ENCODE peak calls at places on chromosomes 7 and 10, in six cellular contexts. One of them, this sample, is unnamed.

GRCh38 chr7:12267542-12267941 is 56.4 kb downstream of the TMEM106B start:
- DNase-seq in AG04450: no peak
- DNase-seq in breast epithelium: no peak
- DNase-seq in effector memory CD4-positive, alpha-beta T cell: no peak
- DNase-seq in upper lobe of right lung: no peak
- DNase-seq in CD8-positive, alpha-beta T cell: no peak
- DNase-seq in this sample: no peak

GRCh38 chr10:123000155-123000554 is 8.4 kb downstream of the IKZF5 start:
- DNase-seq in AG04450: no peak
- DNase-seq in breast epithelium: no peak
- DNase-seq in effector memory CD4-positive, alpha-beta T cell: no peak
- DNase-seq in upper lobe of right lung: no peak
- DNase-seq in CD8-positive, alpha-beta T cell: no peak
- DNase-seq in this sample: no peak

GRCh38 chr10:130079614-130080460 is 30.8 kb downstream of the C10orf143 start:
- DNase-seq in AG04450: no peak
- DNase-seq in breast epithelium: no peak
- DNase-seq in effector memory CD4-positive, alpha-beta T cell: no peak
- DNase-seq in upper lobe of right lung: no peak
- DNase-seq in CD8-positive, alpha-beta T cell: no peak
- DNase-seq in this sample: no peak

GRCh38 chr7:137694405-137694804 is 152.4 kb downstream of the DGKI start:
- DNase-seq in AG04450: no peak
- DNase-seq in breast epithelium: no peak
- DNase-seq in effector memory CD4-positive, alpha-beta T cell: no peak
- DNase-seq in upper lobe of right lung: no peak
- DNase-seq in CD8-positive, alpha-beta T cell: no peak
- DNase-seq in this sample: no peak

GRCh38 chr7:142481548-142481947 is 223.7 kb upstream of the PRSS58 start:
- DNase-seq in AG04450: no peak
- DNase-seq in breast epithelium: no peak
- DNase-seq in effector memory CD4-positive, alpha-beta T cell: no peak
- DNase-seq in upper lobe of right lung: no peak
- DNase-seq in CD8-positive, alpha-beta T cell: no peak
- DNase-seq in this sample: no peak

GRCh38 chr7:97499204-97499603 is 232.7 kb upstream of the TAC1 start:
- DNase-seq in AG04450: no peak
- DNase-seq in breast epithelium: no peak
- DNase-seq in effector memory CD4-positive, alpha-beta T cell: no peak
- DNase-seq in upper lobe of right lung: no peak
- DNase-seq in CD8-positive, alpha-beta T cell: no peak
- DNase-seq in this sample: no peak

GRCh38 chr7:116709336-116709735 is 37.3 kb downstream of the MET start:
- DNase-seq in AG04450: no peak
- DNase-seq in breast epithelium: no peak
- DNase-seq in effector memory CD4-positive, alpha-beta T cell: no peak
- DNase-seq in upper lobe of right lung: no peak
- DNase-seq in CD8-positive, alpha-beta T cell: no peak
- DNase-seq in this sample: no peak

GRCh38 chr10:21488246-21488953 is 37.1 kb downstream of the SKIDA1 start:
- DNase-seq in AG04450: no peak
- DNase-seq in breast epithelium: no peak
- DNase-seq in effector memory CD4-positive, alpha-beta T cell: no peak
- DNase-seq in upper lobe of right lung: no peak
- DNase-seq in CD8-positive, alpha-beta T cell: no peak
- DNase-seq in this sample: no peak

GRCh38 chr10:49518982-49519578 is 19.8 kb downstream of the ERCC6 start:
- DNase-seq in AG04450: no peak
- DNase-seq in breast epithelium: no peak
- DNase-seq in effector memory CD4-positive, alpha-beta T cell: no peak
- DNase-seq in upper lobe of right lung: no peak
- DNase-seq in CD8-positive, alpha-beta T cell: no peak
- DNase-seq in this sample: no peak

GRCh38 chr10:95864906-95865813 is 42.6 kb upstream of the CC2D2B start:
- DNase-seq in AG04450: peak; percentile 63
- DNase-seq in breast epithelium: no peak
- DNase-seq in effector memory CD4-positive, alpha-beta T cell: peak; percentile 1
- DNase-seq in upper lobe of right lung: no peak
- DNase-seq in CD8-positive, alpha-beta T cell: no peak
- DNase-seq in this sample: peak; percentile 29

GRCh38 chr7:106346678-106347217 is 62.0 kb upstream of the NAMPT start:
- DNase-seq in AG04450: peak; percentile 63
- DNase-seq in breast epithelium: no peak
- DNase-seq in effector memory CD4-positive, alpha-beta T cell: peak; percentile 52
- DNase-seq in upper lobe of right lung: no peak
- DNase-seq in CD8-positive, alpha-beta T cell: peak; percentile 53
- DNase-seq in this sample: peak; percentile 71

GRCh38 chr10:57973451-57973850 is 294.2 kb downstream of the IPMK start:
- DNase-seq in AG04450: no peak
- DNase-seq in breast epithelium: no peak
- DNase-seq in effector memory CD4-positive, alpha-beta T cell: no peak
- DNase-seq in upper lobe of right lung: no peak
- DNase-seq in CD8-positive, alpha-beta T cell: no peak
- DNase-seq in this sample: no peak

GRCh38 chr10:104367856-104368255 is 14.2 kb downstream of the CFAP58 start:
- DNase-seq in AG04450: no peak
- DNase-seq in breast epithelium: no peak
- DNase-seq in effector memory CD4-positive, alpha-beta T cell: no peak
- DNase-seq in upper lobe of right lung: no peak
- DNase-seq in CD8-positive, alpha-beta T cell: no peak
- DNase-seq in this sample: no peak

GRCh38 chr7:11633325-11633724 is 198.7 kb downstream of the THSD7A start:
- DNase-seq in AG04450: no peak
- DNase-seq in breast epithelium: no peak
- DNase-seq in effector memory CD4-positive, alpha-beta T cell: no peak
- DNase-seq in upper lobe of right lung: no peak
- DNase-seq in CD8-positive, alpha-beta T cell: no peak
- DNase-seq in this sample: no peak

GRCh38 chr10:28179490-28180099 is 123.3 kb downstream of the MPP7 start:
- DNase-seq in AG04450: peak; percentile 41
- DNase-seq in breast epithelium: no peak
- DNase-seq in effector memory CD4-positive, alpha-beta T cell: peak; percentile 15
- DNase-seq in upper lobe of right lung: no peak
- DNase-seq in CD8-positive, alpha-beta T cell: no peak
- DNase-seq in this sample: peak; percentile 43

GRCh38 chr10:109996225-109996624 is 11.6 kb upstream of the ADD3 start:
- DNase-seq in AG04450: no peak
- DNase-seq in breast epithelium: no peak
- DNase-seq in effector memory CD4-positive, alpha-beta T cell: no peak
- DNase-seq in upper lobe of right lung: no peak
- DNase-seq in CD8-positive, alpha-beta T cell: no peak
- DNase-seq in this sample: no peak

GRCh38 chr7:152074673-152075072 is 49.2 kb downstream of the GALNT11 start:
- DNase-seq in AG04450: no peak
- DNase-seq in breast epithelium: no peak
- DNase-seq in effector memory CD4-positive, alpha-beta T cell: no peak
- DNase-seq in upper lobe of right lung: no peak
- DNase-seq in CD8-positive, alpha-beta T cell: no peak
- DNase-seq in this sample: no peak

GRCh38 chr10:50992972-50993766 is 81.1 kb upstream of the PRKG1 start:
- DNase-seq in AG04450: peak; percentile 80
- DNase-seq in breast epithelium: no peak
- DNase-seq in effector memory CD4-positive, alpha-beta T cell: no peak
- DNase-seq in upper lobe of right lung: peak; percentile 76
- DNase-seq in CD8-positive, alpha-beta T cell: no peak
- DNase-seq in this sample: no peak

GRCh38 chr10:44334621-44335184 is 50.2 kb downstream of the CXCL12 start:
- DNase-seq in AG04450: peak; percentile 67
- DNase-seq in breast epithelium: no peak
- DNase-seq in effector memory CD4-positive, alpha-beta T cell: no peak
- DNase-seq in upper lobe of right lung: no peak
- DNase-seq in CD8-positive, alpha-beta T cell: peak; percentile 11
- DNase-seq in this sample: no peak

GRCh38 chr10:35079763-35080162 is 10.4 kb downstream of the CUL2 start:
- DNase-seq in AG04450: no peak
- DNase-seq in breast epithelium: no peak
- DNase-seq in effector memory CD4-positive, alpha-beta T cell: no peak
- DNase-seq in upper lobe of right lung: no peak
- DNase-seq in CD8-positive, alpha-beta T cell: no peak
- DNase-seq in this sample: no peak

DNA sequence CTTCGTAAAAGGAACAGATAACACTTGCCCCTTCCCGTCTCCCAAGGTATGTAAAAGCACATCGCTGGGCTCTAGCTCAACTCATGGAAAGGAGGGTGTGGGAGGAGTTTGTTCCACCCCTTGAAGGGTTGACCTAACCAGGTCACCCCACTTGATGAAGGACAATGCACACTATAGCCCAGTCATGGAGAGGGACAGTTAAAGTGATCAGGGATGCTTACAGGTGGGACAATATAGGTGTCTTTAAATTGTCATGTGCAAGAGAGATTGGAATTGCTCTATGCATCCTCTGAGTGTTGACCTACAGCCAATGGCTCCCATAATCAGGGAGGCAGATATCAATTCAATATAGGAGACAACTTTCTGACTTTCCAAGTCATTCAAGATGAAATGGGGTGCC is 448.2 kb downstream of the GRID1 start:
- DNase-seq in AG04450: no peak
- DNase-seq in breast epithelium: no peak
- DNase-seq in effector memory CD4-positive, alpha-beta T cell: no peak
- DNase-seq in upper lobe of right lung: no peak
- DNase-seq in CD8-positive, alpha-beta T cell: no peak
- DNase-seq in this sample: no peak
- H3K9me3 ChIP-seq in AG04450: peaks cover 36% of the 10 kb centered on the region
- H3K9me3 ChIP-seq in breast epithelium: no peaks in the 10 kb centered on the region
- H3K9me3 ChIP-seq in effector memory CD4-positive, alpha-beta T cell: no peaks in the 10 kb centered on the region
- H3K9me3 ChIP-seq in upper lobe of right lung: no peaks in the 10 kb centered on the region
- H3K9me3 ChIP-seq in CD8-positive, alpha-beta T cell: no peaks in the 10 kb centered on the region
- H3K9me3 ChIP-seq in this sample: no peaks in the 10 kb centered on the region

DNA sequence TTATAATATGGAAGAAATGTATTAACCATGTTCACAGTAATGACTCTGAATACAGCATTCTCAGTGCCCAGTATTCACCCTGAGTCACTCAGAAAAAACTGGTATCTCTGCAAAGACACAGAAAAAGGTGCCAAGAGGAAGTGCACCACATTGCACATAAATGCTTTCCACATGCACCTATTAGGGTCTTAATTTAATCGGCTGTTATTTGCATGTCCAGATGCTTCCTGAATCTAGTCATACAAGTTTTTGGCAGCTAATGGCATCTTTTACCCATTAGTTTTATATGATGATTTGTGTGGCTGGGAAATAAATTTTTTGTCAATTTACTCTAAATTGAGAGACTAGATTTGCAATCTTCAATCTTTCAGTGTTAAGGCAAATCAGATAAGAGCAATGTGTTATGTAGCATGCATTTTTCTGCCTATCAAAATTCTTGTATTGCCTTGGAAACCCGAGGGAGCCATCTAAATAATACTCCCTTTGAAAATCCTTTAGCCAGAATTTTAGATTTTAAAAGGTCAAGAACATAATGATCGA is 58.2 kb downstream of the ZNF680 start:
- DNase-seq in AG04450: no peak
- DNase-seq in breast epithelium: no peak
- DNase-seq in effector memory CD4-positive, alpha-beta T cell: no peak
- DNase-seq in upper lobe of right lung: no peak
- DNase-seq in CD8-positive, alpha-beta T cell: no peak
- DNase-seq in this sample: no peak
- H3K9me3 ChIP-seq in AG04450: peaks cover 12% of the 10 kb centered on the region
- H3K9me3 ChIP-seq in breast epithelium: peaks cover 67% of the 10 kb centered on the region
- H3K9me3 ChIP-seq in effector memory CD4-positive, alpha-beta T cell: peaks cover 25% of the 10 kb centered on the region
- H3K9me3 ChIP-seq in upper lobe of right lung: peaks cover 39% of the 10 kb centered on the region
- H3K9me3 ChIP-seq in CD8-positive, alpha-beta T cell: peaks cover 13% of the 10 kb centered on the region
- H3K9me3 ChIP-seq in this sample: peaks cover 14% of the 10 kb centered on the region

DNA sequence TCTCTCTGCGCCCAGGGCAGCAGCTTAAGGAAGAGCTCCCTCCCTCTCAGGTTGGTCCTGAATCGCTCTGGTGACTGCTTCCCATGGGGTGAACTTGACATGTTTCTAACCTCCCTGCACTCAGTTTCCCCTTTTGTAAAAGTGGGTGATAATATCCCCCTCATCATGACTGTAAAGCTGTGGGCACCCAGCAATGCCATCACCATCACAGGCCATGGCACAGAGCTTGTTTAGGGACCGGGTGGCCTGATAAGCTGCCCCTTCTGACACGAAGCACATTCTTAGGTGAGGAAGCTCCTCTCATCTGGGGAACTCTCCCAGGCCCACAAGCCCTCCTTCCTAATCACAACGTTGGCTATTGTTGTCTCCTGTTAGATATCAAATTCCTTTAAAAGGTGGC is 972.8 kb upstream of the ZNF722 start:
- DNase-seq in AG04450: no peak
- DNase-seq in breast epithelium: no peak
- DNase-seq in effector memory CD4-positive, alpha-beta T cell: no peak
- DNase-seq in upper lobe of right lung: no peak
- DNase-seq in CD8-positive, alpha-beta T cell: no peak
- DNase-seq in this sample: no peak
- H3K9me3 ChIP-seq in AG04450: peaks cover 48% of the 10 kb centered on the region
- H3K9me3 ChIP-seq in breast epithelium: peaks cover 75% of the 10 kb centered on the region
- H3K9me3 ChIP-seq in effector memory CD4-positive, alpha-beta T cell: no peaks in the 10 kb centered on the region
- H3K9me3 ChIP-seq in upper lobe of right lung: no peaks in the 10 kb centered on the region
- H3K9me3 ChIP-seq in CD8-positive, alpha-beta T cell: no peaks in the 10 kb centered on the region
- H3K9me3 ChIP-seq in this sample: no peaks in the 10 kb centered on the region

GRCh38 chr7:64996305-64996704 is 5.5 kb upstream of the ZNF117 start:
- DNase-seq in AG04450: no peak
- DNase-seq in breast epithelium: no peak
- DNase-seq in effector memory CD4-positive, alpha-beta T cell: no peak
- DNase-seq in upper lobe of right lung: no peak
- DNase-seq in CD8-positive, alpha-beta T cell: no peak
- DNase-seq in this sample: no peak

GRCh38 chr7:64990936-64991335 is at the start of gene ZNF117:
- DNase-seq in AG04450: no peak
- DNase-seq in breast epithelium: no peak
- DNase-seq in effector memory CD4-positive, alpha-beta T cell: no peak
- DNase-seq in upper lobe of right lung: no peak
- DNase-seq in CD8-positive, alpha-beta T cell: no peak
- DNase-seq in this sample: no peak

GRCh38 chr7:64990216-64990615 is 620 bp downstream of the ZNF117 start:
- DNase-seq in AG04450: no peak
- DNase-seq in breast epithelium: no peak
- DNase-seq in effector memory CD4-positive, alpha-beta T cell: no peak
- DNase-seq in upper lobe of right lung: no peak
- DNase-seq in CD8-positive, alpha-beta T cell: no peak
- DNase-seq in this sample: no peak

GRCh38 chr7:64993901-64994300 is 3.1 kb upstream of the ZNF117 start:
- DNase-seq in AG04450: no peak
- DNase-seq in breast epithelium: no peak
- DNase-seq in effector memory CD4-positive, alpha-beta T cell: no peak
- DNase-seq in upper lobe of right lung: no peak
- DNase-seq in CD8-positive, alpha-beta T cell: no peak
- DNase-seq in this sample: no peak

GRCh38 chr7:64992971-64993370 is 2.1 kb upstream of the ZNF117 start:
- DNase-seq in AG04450: no peak
- DNase-seq in breast epithelium: no peak
- DNase-seq in effector memory CD4-positive, alpha-beta T cell: no peak
- DNase-seq in upper lobe of right lung: no peak
- DNase-seq in CD8-positive, alpha-beta T cell: no peak
- DNase-seq in this sample: no peak
- H3K9me3 ChIP-seq in AG04450: peaks cover 62% of the 10 kb centered on the region
- H3K9me3 ChIP-seq in breast epithelium: peaks cover 61% of the 10 kb centered on the region
- H3K9me3 ChIP-seq in effector memory CD4-positive, alpha-beta T cell: peaks cover 28% of the 10 kb centered on the region
- H3K9me3 ChIP-seq in upper lobe of right lung: peaks cover 36% of the 10 kb centered on the region
- H3K9me3 ChIP-seq in CD8-positive, alpha-beta T cell: peaks cover 39% of the 10 kb centered on the region
- H3K9me3 ChIP-seq in this sample: peaks cover 59% of the 10 kb centered on the region

This sample was measured in CD8-positive, alpha-beta memory T cell.